ENCODE peak calls at places on chromosomes 16 and 17, in six cellular contexts. One of them, this sample, is unnamed.

GRCh38 chr16:28925386-28926228 is 569 bp upstream of the RABEP2 start:
- DNase-seq in tibial artery: peak; percentile 68
- DNase-seq in RWPE2: no peak
- DNase-seq in HCT116: peak; percentile 54
- DNase-seq in A549: peak; percentile 84
- DNase-seq in thyroid gland: peak; percentile 77
- DNase-seq in this sample: no peak

GRCh38 chr17:58504826-58505351 is 9.5 kb downstream of the MTMR4 start:
- DNase-seq in tibial artery: peak; percentile 44
- DNase-seq in RWPE2: no peak
- DNase-seq in HCT116: no peak
- DNase-seq in A549: no peak
- DNase-seq in thyroid gland: no peak
- DNase-seq in this sample: no peak

GRCh38 chr16:67240506-67240905 is 6.8 kb downstream of the FHOD1 start:
- DNase-seq in tibial artery: peak; percentile 20
- DNase-seq in RWPE2: no peak
- DNase-seq in HCT116: no peak
- DNase-seq in A549: no peak
- DNase-seq in thyroid gland: peak; percentile 89
- DNase-seq in this sample: no peak

GRCh38 chr16:64391009-64391663 is 730.7 kb downstream of the CDH11 start:
- DNase-seq in tibial artery: no peak
- DNase-seq in RWPE2: no peak
- DNase-seq in HCT116: no peak
- DNase-seq in A549: peak; percentile 14
- DNase-seq in thyroid gland: no peak
- DNase-seq in this sample: no peak

GRCh38 chr16:88298882-88299745 is 83.6 kb upstream of the ZNF469 start:
- DNase-seq in tibial artery: no peak
- DNase-seq in RWPE2: peak; percentile 54
- DNase-seq in HCT116: no peak
- DNase-seq in A549: no peak
- DNase-seq in thyroid gland: no peak
- DNase-seq in this sample: no peak

GRCh38 chr16:58038219-58038641 is 12.7 kb downstream of the MMP15 start:
- DNase-seq in tibial artery: no peak
- DNase-seq in RWPE2: no peak
- DNase-seq in HCT116: no peak
- DNase-seq in A549: no peak
- DNase-seq in thyroid gland: no peak
- DNase-seq in this sample: peak; percentile 51

GRCh38 chr17:50558955-50559614 is 1.4 kb upstream of the CACNA1G start:
- DNase-seq in tibial artery: no peak
- DNase-seq in RWPE2: no peak
- DNase-seq in HCT116: no peak
- DNase-seq in A549: no peak
- DNase-seq in thyroid gland: no peak
- DNase-seq in this sample: peak; percentile 93

GRCh38 chr17:3827124-3827773 is 18.8 kb downstream of the NCBP3 start:
- DNase-seq in tibial artery: no peak
- DNase-seq in RWPE2: no peak
- DNase-seq in HCT116: peak; percentile 58
- DNase-seq in A549: peak; percentile 86
- DNase-seq in thyroid gland: peak; percentile 41
- DNase-seq in this sample: peak; percentile 82

GRCh38 chr16:80391095-80391494 is 149.7 kb upstream of the DYNLRB2 start:
- DNase-seq in tibial artery: no peak
- DNase-seq in RWPE2: no peak
- DNase-seq in HCT116: no peak
- DNase-seq in A549: no peak
- DNase-seq in thyroid gland: no peak
- DNase-seq in this sample: no peak

GRCh38 chr17:35404360-35404759 is 27.9 kb downstream of the SLFN12 start:
- DNase-seq in tibial artery: no peak
- DNase-seq in RWPE2: no peak
- DNase-seq in HCT116: no peak
- DNase-seq in A549: peak; percentile 11
- DNase-seq in thyroid gland: no peak
- DNase-seq in this sample: no peak

GRCh38 chr17:78185981-78186688 is 717 bp downstream of the TK1 start:
- DNase-seq in tibial artery: peak; percentile 48
- DNase-seq in RWPE2: peak; percentile 64
- DNase-seq in HCT116: no peak
- DNase-seq in A549: peak; percentile 79
- DNase-seq in thyroid gland: peak; percentile 21
- DNase-seq in this sample: no peak

GRCh38 chr17:77634710-77635109 is 323.8 kb upstream of the TNRC6C start:
- DNase-seq in tibial artery: no peak
- DNase-seq in RWPE2: peak; percentile 32
- DNase-seq in HCT116: no peak
- DNase-seq in A549: no peak
- DNase-seq in thyroid gland: no peak
- DNase-seq in this sample: no peak

GRCh38 chr17:38705803-38706624 is 941 bp downstream of the MLLT6 start:
- DNase-seq in tibial artery: peak; percentile 73
- DNase-seq in RWPE2: no peak
- DNase-seq in HCT116: no peak
- DNase-seq in A549: peak; percentile 56
- DNase-seq in thyroid gland: peak; percentile 53
- DNase-seq in this sample: peak; percentile 89

GRCh38 chr17:17698869-17699351 is 17.7 kb downstream of the RAI1 start:
- DNase-seq in tibial artery: no peak
- DNase-seq in RWPE2: no peak
- DNase-seq in HCT116: no peak
- DNase-seq in A549: no peak
- DNase-seq in thyroid gland: peak; percentile 82
- DNase-seq in this sample: peak; percentile 76

GRCh38 chr17:79777844-79778503 is at the start of gene CBX2:
- DNase-seq in tibial artery: no peak
- DNase-seq in RWPE2: no peak
- DNase-seq in HCT116: peak; percentile 32
- DNase-seq in A549: peak; percentile 75
- DNase-seq in thyroid gland: peak; percentile 79
- DNase-seq in this sample: peak; percentile 100

GRCh38 chr17:39648876-39649430 is 12.0 kb downstream of the STARD3 start:
- DNase-seq in tibial artery: no peak
- DNase-seq in RWPE2: no peak
- DNase-seq in HCT116: no peak
- DNase-seq in A549: no peak
- DNase-seq in thyroid gland: no peak
- DNase-seq in this sample: no peak

GRCh38 chr17:57004944-57005579 is 27.1 kb downstream of the SCPEP1 start:
- DNase-seq in tibial artery: no peak
- DNase-seq in RWPE2: no peak
- DNase-seq in HCT116: no peak
- DNase-seq in A549: peak; percentile 35
- DNase-seq in thyroid gland: peak; percentile 36
- DNase-seq in this sample: peak; percentile 53

GRCh38 chr16:70703041-70703834 is 17.4 kb upstream of the MTSS2 start:
- DNase-seq in tibial artery: peak; percentile 82
- DNase-seq in RWPE2: no peak
- DNase-seq in HCT116: no peak
- DNase-seq in A549: no peak
- DNase-seq in thyroid gland: peak; percentile 78
- DNase-seq in this sample: peak; percentile 84

GRCh38 chr16:31455601-31456314 is 3.5 kb upstream of the ARMC5 start:
- DNase-seq in tibial artery: peak; percentile 20
- DNase-seq in RWPE2: no peak
- DNase-seq in HCT116: no peak
- DNase-seq in A549: peak; percentile 43
- DNase-seq in thyroid gland: no peak
- DNase-seq in this sample: no peak

GRCh38 chr16:70578035-70578434 is 54.4 kb downstream of the SF3B3 start:
- DNase-seq in tibial artery: peak; percentile 10
- DNase-seq in RWPE2: peak; percentile 30
- DNase-seq in HCT116: no peak
- DNase-seq in A549: no peak
- DNase-seq in thyroid gland: no peak
- DNase-seq in this sample: no peak

GRCh38 chr16:55189975-55190636 is 133.9 kb upstream of the IRX6 start:
- DNase-seq in tibial artery: no peak
- DNase-seq in RWPE2: no peak
- DNase-seq in HCT116: no peak
- DNase-seq in A549: no peak
- DNase-seq in thyroid gland: no peak
- DNase-seq in this sample: peak; percentile 44

GRCh38 chr17:79033741-79034501 is 10.0 kb downstream of the C1QTNF1 start:
- DNase-seq in tibial artery: no peak
- DNase-seq in RWPE2: peak; percentile 57
- DNase-seq in HCT116: no peak
- DNase-seq in A549: no peak
- DNase-seq in thyroid gland: no peak
- DNase-seq in this sample: no peak

GRCh38 chr17:17900615-17901520 is 64.1 kb upstream of the SREBF1 start:
- DNase-seq in tibial artery: peak; percentile 93
- DNase-seq in RWPE2: peak; percentile 84
- DNase-seq in HCT116: peak; percentile 78
- DNase-seq in A549: peak; percentile 85
- DNase-seq in thyroid gland: peak; percentile 78
- DNase-seq in this sample: no peak

GRCh38 chr16:50259334-50260205 is 6.8 kb upstream of the ADCY7 start:
- DNase-seq in tibial artery: peak; percentile 79
- DNase-seq in RWPE2: no peak
- DNase-seq in HCT116: no peak
- DNase-seq in A549: no peak
- DNase-seq in thyroid gland: peak; percentile 20
- DNase-seq in this sample: peak; percentile 57

GRCh38 chr17:14068542-14069250 is 608 bp upstream of the COX10 start:
- DNase-seq in tibial artery: no peak
- DNase-seq in RWPE2: no peak
- DNase-seq in HCT116: no peak
- DNase-seq in A549: peak; percentile 14
- DNase-seq in thyroid gland: no peak
- DNase-seq in this sample: no peak

GRCh38 chr17:14069251-14069981 is at the start of gene COX10:
- DNase-seq in tibial artery: peak; percentile 82
- DNase-seq in RWPE2: peak; percentile 90
- DNase-seq in HCT116: peak; percentile 73
- DNase-seq in A549: peak; percentile 92
- DNase-seq in thyroid gland: peak; percentile 92
- DNase-seq in this sample: peak; percentile 90

GRCh38 chr17:14067347-14067746 is 2.0 kb upstream of the COX10 start:
- DNase-seq in tibial artery: no peak
- DNase-seq in RWPE2: no peak
- DNase-seq in HCT116: no peak
- DNase-seq in A549: no peak
- DNase-seq in thyroid gland: no peak
- DNase-seq in this sample: no peak

GRCh38 chr17:14070344-14071007 is 1.2 kb downstream of the COX10 start:
- DNase-seq in tibial artery: no peak
- DNase-seq in RWPE2: no peak
- DNase-seq in HCT116: no peak
- DNase-seq in A549: no peak
- DNase-seq in thyroid gland: no peak
- DNase-seq in this sample: no peak
- H3K4me3 ChIP-seq in tibial artery: peak overlapping the region; percentile 67
- H3K4me3 ChIP-seq in RWPE2: peak overlapping the region; percentile 88
- H3K4me3 ChIP-seq in HCT116: peak overlapping the region; percentile 98
- H3K4me3 ChIP-seq in A549: peak overlapping the region; percentile 97
- H3K4me3 ChIP-seq in thyroid gland: no peak overlapping the region
- H3K4me3 ChIP-seq in this sample: no peak overlapping the region

GRCh38 chr17:75845058-75845711 is 981 bp upstream of the UNC13D start:
- DNase-seq in tibial artery: peak; percentile 85
- DNase-seq in RWPE2: peak; percentile 80
- DNase-seq in HCT116: peak; percentile 96
- DNase-seq in A549: peak; percentile 91
- DNase-seq in thyroid gland: peak; percentile 89
- DNase-seq in this sample: peak; percentile 96

GRCh38 chr17:75845933-75846700 is 1.9 kb upstream of the UNC13D start:
- DNase-seq in tibial artery: no peak
- DNase-seq in RWPE2: no peak
- DNase-seq in HCT116: no peak
- DNase-seq in A549: no peak
- DNase-seq in thyroid gland: no peak
- DNase-seq in this sample: no peak

GRCh38 chr17:75842963-75843576 is 1.1 kb downstream of the UNC13D start:
- DNase-seq in tibial artery: no peak
- DNase-seq in RWPE2: no peak
- DNase-seq in HCT116: no peak
- DNase-seq in A549: no peak
- DNase-seq in thyroid gland: no peak
- DNase-seq in this sample: no peak

GRCh38 chr17:75843577-75844529 is at the start of gene UNC13D:
- DNase-seq in tibial artery: no peak
- DNase-seq in RWPE2: peak; percentile 66
- DNase-seq in HCT116: no peak
- DNase-seq in A549: no peak
- DNase-seq in thyroid gland: peak; percentile 31
- DNase-seq in this sample: peak; percentile 71

GRCh38 chr17:75844530-75845057 is 390 bp upstream of the UNC13D start:
- DNase-seq in tibial artery: no peak
- DNase-seq in RWPE2: peak; percentile 81
- DNase-seq in HCT116: peak; percentile 85
- DNase-seq in A549: peak; percentile 76
- DNase-seq in thyroid gland: peak; percentile 93
- DNase-seq in this sample: peak; percentile 82
- H3K4me3 ChIP-seq in tibial artery: peak overlapping the region; percentile 5
- H3K4me3 ChIP-seq in RWPE2: no peak overlapping the region
- H3K4me3 ChIP-seq in HCT116: peak overlapping the region; percentile 57
- H3K4me3 ChIP-seq in A549: peak overlapping the region; percentile 5
- H3K4me3 ChIP-seq in thyroid gland: no peak overlapping the region
- H3K4me3 ChIP-seq in this sample: no peak overlapping the region

DNA sequence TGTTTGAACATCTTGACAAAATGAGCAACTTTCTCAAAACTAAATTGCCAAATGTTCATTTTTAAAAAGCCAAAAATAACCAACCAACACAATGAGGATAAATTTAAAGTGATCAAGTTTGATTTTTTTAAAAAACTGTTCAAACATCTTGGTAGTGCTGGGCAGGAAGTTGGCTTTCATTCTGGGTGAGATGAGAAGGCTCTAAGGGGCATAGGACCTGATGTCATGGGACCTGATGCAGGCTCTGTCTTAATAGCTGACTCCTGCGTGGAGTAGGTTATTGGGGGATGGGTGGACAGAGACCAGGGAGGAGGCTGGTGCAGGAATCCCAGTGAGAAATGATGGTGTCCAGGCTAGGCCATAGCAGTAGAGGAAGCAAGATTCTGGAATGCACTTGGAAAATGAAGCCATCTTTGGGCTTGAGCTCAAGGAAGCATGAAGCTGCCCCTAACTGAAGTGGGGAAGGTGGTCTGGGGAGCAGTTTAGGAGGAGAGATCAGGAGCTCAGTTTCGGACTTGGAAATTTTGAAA is 20.3 kb downstream of the NLRC5 start:
- DNase-seq in tibial artery: no peak
- DNase-seq in RWPE2: no peak
- DNase-seq in HCT116: no peak
- DNase-seq in A549: no peak
- DNase-seq in thyroid gland: no peak
- DNase-seq in this sample: peak; percentile 4
- H3K4me3 ChIP-seq in tibial artery: no peak overlapping the region
- H3K4me3 ChIP-seq in RWPE2: no peak overlapping the region
- H3K4me3 ChIP-seq in HCT116: no peak overlapping the region
- H3K4me3 ChIP-seq in A549: no peak overlapping the region
- H3K4me3 ChIP-seq in thyroid gland: no peak overlapping the region
- H3K4me3 ChIP-seq in this sample: no peak overlapping the region

DNA sequence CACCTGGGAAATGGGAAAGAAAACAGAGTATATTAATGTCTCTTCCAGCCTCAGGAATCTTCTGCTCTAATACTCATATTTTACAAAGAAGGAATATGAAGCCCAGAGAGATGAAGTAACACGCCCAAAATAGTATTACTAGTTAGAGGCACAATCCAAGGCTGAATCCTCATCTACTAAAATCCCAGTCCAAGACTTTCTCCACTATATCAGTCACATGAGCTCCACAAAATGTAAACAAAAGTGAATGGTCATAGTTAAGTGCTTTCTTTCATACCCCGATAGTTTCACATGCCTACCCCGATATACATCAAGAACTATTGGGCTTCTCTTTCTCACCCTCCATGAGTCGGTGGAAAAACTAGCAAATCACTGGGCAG is 961 bp downstream of the INTS2 start:
- DNase-seq in tibial artery: no peak
- DNase-seq in RWPE2: no peak
- DNase-seq in HCT116: no peak
- DNase-seq in A549: no peak
- DNase-seq in thyroid gland: no peak
- DNase-seq in this sample: no peak
- H3K4me3 ChIP-seq in tibial artery: peak overlapping the region; percentile 67
- H3K4me3 ChIP-seq in RWPE2: peak overlapping the region; percentile 60
- H3K4me3 ChIP-seq in HCT116: peak overlapping the region; percentile 86
- H3K4me3 ChIP-seq in A549: peak overlapping the region; percentile 63
- H3K4me3 ChIP-seq in thyroid gland: peak overlapping the region; percentile 48
- H3K4me3 ChIP-seq in this sample: peak overlapping the region; percentile 89